ENCODE peak calls at places on chromosomes 2 and 18, in nine cellular contexts. A is GM06990, H is WTC11, Y is esophagus squamous epithelium, X is colonic mucosa, C is MCF 10A, K is H9, T is adrenal gland, B is body of pancreas. Q is an unnamed sample.

GRCh38 chr2:85430780-85431601 is 12.5 kb downstream of the SH2D6 start:
- DNase-seq in K (peak), H (peak), C (no peak), Y (no peak), B (peak), T (no peak), A (no peak), X (no peak), Q (no peak)

GRCh38 chr2:207319321-207319720 is 153.6 kb upstream of the KLF7 start:
- DNase-seq in B (no peak), H (no peak), C (no peak), X (no peak), K (no peak), Y (no peak), A (no peak), T (no peak), Q (no peak)

GRCh38 chr18:42137671-42138375 is 182.8 kb downstream of the PIK3C3 start:
- DNase-seq in H (no peak), B (no peak), A (no peak), C (no peak), K (no peak), T (no peak), Y (no peak), X (no peak), Q (no peak)

GRCh38 chr2:182819412-182819811 is 47.0 kb downstream of the FRZB start:
- DNase-seq in X (no peak), T (no peak), C (no peak), Y (no peak), A (no peak), B (no peak), H (no peak), K (no peak), Q (no peak)

GRCh38 chr2:16747257-16747656 is 81.6 kb upstream of the CYRIA start:
- DNase-seq in H (no peak), B (no peak), T (no peak), K (no peak), X (no peak), C (no peak), A (no peak), Y (no peak), Q (no peak)

GRCh38 chr2:223052710-223053261 is 796 bp downstream of the KCNE4 start:
- DNase-seq in A (no peak), Y (no peak), K (no peak), X (no peak), B (peak), C (no peak), T (no peak), H (no peak), Q (no peak)

GRCh38 chr2:85066874-85067351 is 66.3 kb upstream of the TCF7L1 start:
- DNase-seq in H (peak), B (peak), A (no peak), X (peak), K (peak), T (peak), Y (no peak), C (peak), Q (peak)

GRCh38 chr18:8814206-8814605 is 108.8 kb downstream of the MTCL1 start:
- DNase-seq in B (no peak), C (no peak), A (no peak), H (no peak), K (no peak), X (no peak), T (no peak), Y (no peak), Q (no peak)

GRCh38 chr2:215362562-215362904 is 50.7 kb downstream of the ATIC start:
- DNase-seq in B (no peak), T (no peak), H (no peak), Y (no peak), A (no peak), C (no peak), X (no peak), K (no peak), Q (no peak)

GRCh38 chr18:58541789-58542425 is 87.0 kb downstream of the ALPK2 start:
- DNase-seq in B (no peak), C (peak), X (no peak), Y (no peak), A (peak), T (no peak), H (no peak), K (no peak), Q (peak)

GRCh38 chr2:217988014-217988839 is 14.6 kb downstream of the TNS1 start:
- DNase-seq in T (peak), C (peak), K (peak), B (peak), A (peak), H (peak), Y (no peak), X (peak), Q (peak)

GRCh38 chr18:9796933-9797549 is 88.7 kb upstream of the TXNDC2 start:
- DNase-seq in X (no peak), T (no peak), A (no peak), K (no peak), C (no peak), B (no peak), Y (no peak), H (no peak), Q (no peak)

GRCh38 chr2:189086710-189087109 is 92.9 kb downstream of the COL5A2 start:
- DNase-seq in B (no peak), C (peak), X (no peak), H (no peak), T (no peak), Y (no peak), A (no peak), K (no peak), Q (no peak)

GRCh38 chr2:22056621-22057132 is 932.9 kb downstream of the TDRD15 start:
- DNase-seq in A (no peak), T (no peak), H (no peak), B (no peak), X (no peak), K (no peak), C (no peak), Y (no peak), Q (no peak)

GRCh38 chr18:73895701-73896100 is 251.9 kb downstream of the FBXO15 start:
- DNase-seq in T (no peak), X (no peak), B (no peak), A (no peak), C (peak), Y (no peak), H (no peak), K (peak), Q (no peak)

GRCh38 chr18:27921904-27922541 is 254.9 kb downstream of the CDH2 start:
- DNase-seq in T (no peak), A (no peak), H (no peak), C (peak), K (peak), Y (no peak), X (no peak), B (peak), Q (no peak)

GRCh38 chr2:241064008-241064801 is 37.9 kb downstream of the MTERF4 start:
- DNase-seq in H (peak), C (peak), A (peak), T (peak), B (peak), Y (no peak), X (peak), K (peak), Q (peak)

GRCh38 chr18:22640281-22640842 is 222.6 kb upstream of the CTAGE1 start:
- DNase-seq in C (peak), K (no peak), A (no peak), X (peak), T (peak), H (no peak), B (no peak), Y (no peak), Q (no peak)

GRCh38 chr2:175880-176800 is 87.7 kb downstream of the SH3YL1 start:
- DNase-seq in X (no peak), Y (no peak), K (no peak), T (peak), H (no peak), C (peak), B (no peak), A (no peak), Q (no peak)

GRCh38 chr2:105969552-105969951 is 224.5 kb downstream of the UXS1 start:
- DNase-seq in X (no peak), C (peak), K (peak), Y (no peak), H (peak), A (no peak), B (no peak), T (no peak), Q (no peak)
- TF ChIP-seq CTCF in X (no peak), C (no peak), K (peak), Y (no peak), H (peak), A (peak), B (no peak), T (no peak), Q (no peak)

GRCh38 chr2:135819211-135819610 is 17.8 kb downstream of the LCT start:
- DNase-seq in Y (no peak), A (peak), K (peak), T (no peak), B (no peak), H (peak), X (no peak), C (peak), Q (no peak)
- TF ChIP-seq CTCF in Y (no peak), A (peak), K (peak), T (no peak), B (no peak), H (no peak), X (peak), C (peak), Q (peak)

GRCh38 chr2:209322041-209322440 is 101.8 kb upstream of the MAP2 start:
- DNase-seq in C (no peak), A (no peak), T (no peak), B (no peak), Y (no peak), H (no peak), X (no peak), K (no peak), Q (no peak)
- TF ChIP-seq CTCF in C (no peak), A (no peak), T (no peak), B (peak), Y (no peak), H (no peak), X (no peak), K (peak), Q (no peak)

GRCh38 chr18:812673-813404 is 797 bp upstream of the YES1 start:
- DNase-seq in Y (peak), K (peak), H (peak), X (peak), T (peak), C (peak), A (no peak), B (peak), Q (peak)

GRCh38 chr18:815353-815752 is 3.3 kb upstream of the YES1 start:
- DNase-seq in K (no peak), X (no peak), B (no peak), A (no peak), T (no peak), C (no peak), H (no peak), Y (no peak), Q (no peak)

GRCh38 chr18:813405-814071 is 1.5 kb upstream of the YES1 start:
- DNase-seq in C (no peak), B (no peak), T (no peak), H (no peak), A (no peak), X (no peak), K (no peak), Y (no peak), Q (no peak)

GRCh38 chr18:816088-816653 is 4.1 kb upstream of the YES1 start:
- DNase-seq in A (no peak), X (no peak), B (no peak), C (no peak), Y (no peak), H (no peak), T (no peak), K (no peak), Q (no peak)

DNA sequence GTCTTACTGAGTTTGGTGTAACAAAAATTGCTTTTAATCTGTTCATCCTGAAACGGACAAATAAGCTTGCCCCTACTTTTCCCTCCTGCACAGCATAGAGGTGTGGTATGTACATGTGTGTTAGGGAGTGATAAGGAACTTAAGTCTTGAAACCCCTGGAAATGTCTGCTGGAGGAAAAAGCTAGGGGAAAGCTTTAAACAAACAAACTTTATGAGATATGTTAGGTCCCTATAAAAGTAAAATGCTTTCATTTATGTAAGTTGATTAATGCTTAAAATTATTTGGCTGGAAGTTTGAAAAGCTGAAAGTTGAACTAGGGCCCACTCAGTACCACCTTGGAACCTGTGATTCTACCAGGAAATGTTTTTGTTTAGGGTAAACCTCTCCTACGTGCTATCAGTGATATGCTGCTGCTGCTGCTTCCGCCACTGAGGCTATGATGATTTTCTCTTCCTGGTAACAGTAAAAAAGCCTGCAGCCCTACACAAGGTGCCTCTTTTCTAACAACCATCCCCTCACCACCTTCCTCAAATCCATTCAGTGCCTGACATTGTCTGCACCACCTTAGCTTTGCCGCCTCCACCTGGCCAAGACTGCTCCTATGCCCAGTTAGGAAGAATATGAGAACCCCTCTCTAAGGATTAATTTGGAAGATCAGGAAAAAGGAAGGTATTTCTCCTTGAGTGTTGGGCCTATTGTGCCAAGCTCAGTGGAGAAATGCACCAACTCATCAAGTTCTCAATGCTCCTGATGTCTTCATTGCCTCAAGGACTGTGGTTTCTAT is 2.5 kb upstream of the YES1 start:
- DNase-seq in A (no peak), T (no peak), Y (no peak), H (peak), B (no peak), K (peak), C (no peak), X (peak), Q (no peak)
- TF ChIP-seq CTCF in A (no peak), T (no peak), Y (no peak), H (no peak), B (no peak), K (peak), C (no peak), X (no peak), Q (no peak)

DNA sequence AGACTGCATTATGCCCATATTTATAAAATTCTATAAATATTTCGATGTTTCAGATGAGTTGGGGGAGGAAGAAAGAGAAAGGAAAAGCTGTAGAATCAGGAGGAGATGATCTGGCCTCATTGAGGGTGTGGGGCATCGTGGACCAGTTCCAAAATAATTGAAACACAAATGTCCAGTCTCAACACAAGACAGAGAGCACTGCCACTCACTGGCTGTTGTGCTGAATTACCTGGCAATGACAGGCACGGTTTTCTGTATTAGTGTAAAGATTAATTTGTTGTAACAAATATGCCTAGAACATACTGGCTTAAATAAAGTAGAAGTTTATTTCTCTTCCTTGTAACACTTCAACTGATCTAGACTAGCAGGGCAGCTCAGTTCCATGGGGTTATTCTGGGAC is 24.1 kb downstream of the POLE4 start:
- DNase-seq in H (no peak), T (no peak), Y (no peak), C (peak), X (no peak), B (no peak), K (no peak), A (no peak), Q (peak)
- TF ChIP-seq CTCF in H (no peak), T (no peak), Y (no peak), C (peak), X (no peak), B (no peak), K (no peak), A (peak), Q (no peak)

DNA sequence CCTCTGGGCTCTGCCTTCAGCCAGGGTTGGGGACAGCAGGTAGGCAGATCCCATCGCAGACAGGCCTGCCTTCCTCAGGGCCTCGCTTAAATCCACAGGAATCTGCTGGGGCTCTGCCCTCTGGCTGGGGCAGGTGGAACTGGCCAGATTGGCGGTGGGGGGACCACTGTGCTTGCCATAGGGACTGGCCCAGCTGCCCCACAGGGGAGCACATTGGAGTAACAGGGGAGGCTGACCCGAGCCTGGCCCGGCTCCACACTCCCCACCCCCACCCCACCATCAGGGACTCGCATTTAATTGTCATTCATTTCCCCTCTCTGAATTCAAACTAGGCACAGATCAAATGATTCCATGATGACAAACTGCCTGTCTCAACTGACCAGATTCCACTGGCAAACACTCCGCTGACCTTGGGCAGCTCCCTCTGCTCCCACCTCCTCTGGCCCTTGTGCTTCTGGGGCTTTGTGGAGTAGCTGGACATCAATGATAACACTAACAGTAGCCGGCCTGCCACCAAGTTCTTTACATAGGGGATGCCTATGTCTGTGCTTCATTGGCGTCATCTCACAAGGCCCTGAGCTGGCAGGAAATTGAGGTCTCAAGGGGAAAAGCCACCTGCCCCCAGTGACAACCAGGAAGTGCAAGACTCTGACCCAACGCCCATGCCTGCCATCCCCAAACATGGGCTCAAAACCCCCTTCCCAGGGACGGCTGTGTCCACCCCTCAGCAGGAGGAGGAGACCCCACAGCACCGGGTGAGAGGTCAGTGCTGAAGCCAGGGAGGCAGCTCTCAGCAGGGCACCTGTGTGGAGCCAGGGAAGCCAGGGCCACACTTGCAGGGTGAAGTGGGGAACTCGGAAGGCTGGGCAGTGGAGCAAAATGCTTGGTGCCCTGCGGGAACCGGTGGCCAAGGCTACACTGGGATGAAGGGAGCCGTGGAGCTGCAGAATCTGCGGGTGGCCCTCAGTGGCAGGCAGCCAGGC is 2.1 kb upstream of the B3GNT7 start:
- DNase-seq in B (no peak), X (no peak), A (peak), H (peak), T (no peak), C (no peak), Y (no peak), K (peak), Q (peak)
- TF ChIP-seq CTCF in B (peak), X (no peak), A (peak), H (no peak), T (peak), C (no peak), Y (no peak), K (peak), Q (peak)

DNA sequence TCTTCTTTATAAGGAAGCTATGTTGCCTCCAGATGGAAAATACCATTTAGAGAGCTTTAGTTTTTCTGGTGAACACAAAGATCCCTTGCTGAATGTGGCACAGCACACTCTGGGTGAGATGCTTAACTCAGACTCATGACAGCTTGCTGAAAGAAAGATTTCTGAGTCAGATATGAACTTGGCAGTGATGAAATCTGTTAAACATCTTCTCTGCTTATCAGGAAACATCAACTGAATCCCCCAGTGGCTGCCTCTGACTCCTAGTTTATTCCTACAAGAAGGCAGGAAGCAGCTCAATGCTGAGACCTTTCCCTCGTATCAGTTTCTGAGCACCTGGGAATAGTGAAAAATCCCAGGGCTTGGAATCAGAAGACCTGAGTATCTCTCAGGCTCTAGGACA is 162.7 kb downstream of the OSR1 start:
- DNase-seq in C (no peak), T (no peak), H (no peak), A (no peak), B (no peak), K (no peak), Y (no peak), X (no peak), Q (no peak)
- TF ChIP-seq CTCF in C (no peak), T (no peak), H (no peak), A (no peak), B (no peak), K (no peak), Y (no peak), X (no peak), Q (no peak)

GRCh38 chr2:127142663-127143630 is 36.0 kb upstream of the BIN1 start:
- DNase-seq in A (no peak), B (no peak), X (no peak), Y (no peak), C (no peak), K (no peak), H (no peak), T (no peak), Q (no peak)
- TF ChIP-seq CTCF in A (no peak), B (no peak), X (no peak), Y (no peak), C (no peak), K (no peak), H (no peak), T (no peak), Q (no peak)

DNA sequence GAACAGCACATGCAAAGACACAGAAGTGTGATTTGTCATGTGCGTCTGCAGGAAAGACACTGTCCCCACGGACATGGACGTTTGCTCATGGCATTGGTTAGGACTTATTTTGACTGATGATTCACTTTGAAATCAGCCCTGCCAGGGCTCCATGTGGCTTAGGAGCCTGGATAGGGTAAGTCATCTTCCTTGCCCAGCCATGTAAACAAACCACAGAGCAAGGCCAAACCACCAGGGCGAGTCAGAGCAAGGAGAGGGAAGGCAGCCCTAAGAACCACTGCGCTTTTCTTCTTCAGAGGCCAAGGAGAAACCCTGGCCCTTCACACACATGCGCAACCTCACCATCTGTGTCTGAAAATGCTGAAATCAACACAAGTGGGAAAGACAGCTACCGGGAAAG is 88.8 kb downstream of the GFPT1 start:
- DNase-seq in C (peak), B (no peak), A (no peak), Y (no peak), T (peak), K (no peak), H (no peak), X (no peak), Q (no peak)
- TF ChIP-seq CTCF in C (no peak), B (no peak), A (no peak), Y (no peak), T (no peak), K (no peak), H (no peak), X (no peak), Q (no peak)

GRCh38 chr2:12715258-12715865 is 1.4 kb upstream of the TRIB2 start:
- DNase-seq in T (no peak), Y (no peak), C (peak), H (no peak), A (no peak), X (no peak), K (no peak), B (no peak), Q (no peak)
- TF ChIP-seq CTCF in T (no peak), Y (no peak), C (no peak), H (no peak), A (no peak), X (no peak), K (no peak), B (no peak), Q (no peak)

Q was measured in GM13976.